ENCODE peak calls at places on chromosomes 6 and 20, in eight cellular contexts. L, H, V, E, Q, K, Z and D are unnamed samples.

GRCh38 chr6:124964084-124964763 is 2.0 kb downstream of the RNF217 start:
- DNase-seq in Q (no peak), K (peak), L (no peak), H (peak), Z (no peak), V (no peak), E (peak), D (no peak)

GRCh38 chr6:80382796-80383195 is 276.3 kb downstream of the BCKDHB start:
- DNase-seq in Q (no peak), K (no peak), V (no peak), H (no peak), L (no peak), E (no peak), Z (no peak), D (no peak)

GRCh38 chr6:148973809-148974208 is 227.0 kb downstream of the UST start:
- DNase-seq in K (no peak), Z (no peak), L (peak), Q (no peak), E (no peak), V (no peak), H (peak), D (no peak)

GRCh38 chr6:163338671-163339405 is 75.7 kb upstream of the QKI start:
- DNase-seq in E (no peak), Q (no peak), Z (no peak), L (peak), V (peak), H (peak), K (no peak), D (no peak)

GRCh38 chr6:130598021-130598989 is 228.9 kb upstream of the SMLR1 start:
- DNase-seq in V (no peak), H (peak), Q (no peak), K (no peak), Z (no peak), L (no peak), E (no peak), D (no peak)

GRCh38 chr6:134593887-134594286 is 276.0 kb upstream of the SGK1 start:
- DNase-seq in Z (no peak), L (no peak), E (no peak), Q (no peak), V (no peak), H (no peak), K (no peak), D (no peak)

GRCh38 chr6:5126214-5126613 is 41.1 kb downstream of the PPP1R3G start:
- DNase-seq in Z (no peak), V (no peak), Q (no peak), K (peak), E (no peak), H (peak), L (peak), D (no peak)

GRCh38 chr20:57723816-57724215 is 14.0 kb upstream of the PMEPA1 start:
- DNase-seq in H (no peak), E (no peak), Z (no peak), V (no peak), K (no peak), Q (no peak), L (no peak), D (no peak)

GRCh38 chr20:56872620-56873458 is 243.7 kb downstream of the TFAP2C start:
- DNase-seq in Z (no peak), E (no peak), V (no peak), H (no peak), Q (no peak), L (no peak), K (no peak), D (no peak)

GRCh38 chr20:4795394-4795793 is 73.7 kb downstream of the PRND start:
- DNase-seq in E (no peak), L (no peak), Z (no peak), Q (peak), H (peak), K (no peak), V (no peak), D (peak)

GRCh38 chr6:169926617-169927417 is 175.4 kb downstream of the ERMARD start:
- DNase-seq in Z (no peak), K (no peak), E (peak), H (no peak), L (no peak), Q (no peak), V (no peak), D (no peak)

GRCh38 chr6:87832025-87832825 is 130.2 kb upstream of the AKIRIN2 start:
- DNase-seq in Z (no peak), H (peak), K (no peak), L (no peak), V (no peak), E (no peak), Q (no peak), D (peak)

GRCh38 chr6:88492824-88493223 is 326.7 kb upstream of the CNR1 start:
- DNase-seq in L (peak), Z (no peak), E (no peak), K (no peak), V (no peak), H (peak), Q (no peak), D (no peak)

GRCh38 chr6:139764498-139764986 is 390.1 kb upstream of the CITED2 start:
- DNase-seq in Q (peak), E (no peak), V (peak), L (peak), K (no peak), H (peak), Z (no peak), D (peak)

GRCh38 chr6:18062733-18063132 is 59.7 kb downstream of the NHLRC1 start:
- DNase-seq in E (no peak), Z (no peak), L (no peak), H (no peak), Q (no peak), V (no peak), K (no peak), D (no peak)

GRCh38 chr6:168699631-168700315 is 258.8 kb downstream of the SMOC2 start:
- DNase-seq in Q (no peak), E (no peak), L (no peak), H (peak), K (peak), Z (peak), V (no peak), D (no peak)

GRCh38 chr6:33172307-33173227 is 19.7 kb downstream of the COL11A2 start:
- DNase-seq in Q (no peak), H (peak), K (no peak), Z (no peak), E (no peak), L (no peak), V (no peak), D (peak)

GRCh38 chr6:13725570-13725969 is 13.9 kb upstream of the RANBP9 start:
- DNase-seq in Z (no peak), Q (peak), E (no peak), K (no peak), L (no peak), V (no peak), H (no peak), D (no peak)

GRCh38 chr6:89500486-89501020 is 67.6 kb downstream of the ANKRD6 start:
- DNase-seq in Q (no peak), E (no peak), L (no peak), H (no peak), Z (no peak), V (no peak), K (no peak), D (no peak)

GRCh38 chr6:27694547-27694874 is 217.7 kb downstream of the OR2B2 start:
- DNase-seq in K (no peak), L (no peak), V (no peak), Z (no peak), E (no peak), Q (no peak), H (no peak), D (no peak)
- TF ChIP-seq CTCF in K (no peak), L (no peak), V (no peak), Z (no peak), E (no peak), Q (no peak), H (no peak), D (no peak)

GRCh38 chr6:119343573-119344146 is 5.9 kb downstream of the MAN1A1 start:
- DNase-seq in L (no peak), Z (no peak), V (no peak), Q (no peak), H (no peak), E (no peak), K (no peak), D (no peak)

GRCh38 chr6:119343167-119343566 is 6.4 kb downstream of the MAN1A1 start:
- DNase-seq in K (no peak), Z (no peak), L (no peak), Q (peak), V (no peak), E (no peak), H (peak), D (no peak)

GRCh38 chr6:119342430-119342829 is 7.1 kb downstream of the MAN1A1 start:
- DNase-seq in Z (no peak), E (no peak), K (no peak), H (no peak), Q (no peak), V (no peak), L (no peak), D (no peak)

GRCh38 chr6:119345114-119345513 is 4.4 kb downstream of the MAN1A1 start:
- DNase-seq in H (no peak), K (no peak), Z (no peak), V (no peak), E (no peak), Q (no peak), L (no peak), D (no peak)

DNA sequence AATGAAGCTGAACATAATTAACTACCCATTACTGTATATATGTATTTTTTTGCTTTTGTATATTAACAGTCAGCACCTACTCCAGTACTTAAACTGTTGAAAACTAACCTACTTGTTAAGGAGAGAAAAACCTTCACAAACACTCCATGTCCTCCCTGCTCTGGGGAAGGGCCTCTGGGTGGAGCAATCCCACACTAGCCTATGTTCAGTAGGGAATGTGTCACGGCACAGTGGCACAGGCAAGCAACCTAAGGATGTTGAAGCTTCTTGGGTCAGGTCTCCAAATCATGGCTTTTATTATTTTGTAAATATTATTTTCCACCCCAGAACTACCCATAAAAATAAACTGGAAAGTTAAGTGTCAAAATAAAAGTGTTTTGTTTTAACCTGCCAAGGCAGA is 5.3 kb downstream of the MAN1A1 start:
- DNase-seq in Z (no peak), K (no peak), V (no peak), H (peak), E (no peak), L (no peak), Q (no peak), D (no peak)
- TF ChIP-seq CTCF in Z (no peak), K (no peak), V (no peak), H (no peak), E (no peak), L (peak), Q (no peak), D (no peak)

DNA sequence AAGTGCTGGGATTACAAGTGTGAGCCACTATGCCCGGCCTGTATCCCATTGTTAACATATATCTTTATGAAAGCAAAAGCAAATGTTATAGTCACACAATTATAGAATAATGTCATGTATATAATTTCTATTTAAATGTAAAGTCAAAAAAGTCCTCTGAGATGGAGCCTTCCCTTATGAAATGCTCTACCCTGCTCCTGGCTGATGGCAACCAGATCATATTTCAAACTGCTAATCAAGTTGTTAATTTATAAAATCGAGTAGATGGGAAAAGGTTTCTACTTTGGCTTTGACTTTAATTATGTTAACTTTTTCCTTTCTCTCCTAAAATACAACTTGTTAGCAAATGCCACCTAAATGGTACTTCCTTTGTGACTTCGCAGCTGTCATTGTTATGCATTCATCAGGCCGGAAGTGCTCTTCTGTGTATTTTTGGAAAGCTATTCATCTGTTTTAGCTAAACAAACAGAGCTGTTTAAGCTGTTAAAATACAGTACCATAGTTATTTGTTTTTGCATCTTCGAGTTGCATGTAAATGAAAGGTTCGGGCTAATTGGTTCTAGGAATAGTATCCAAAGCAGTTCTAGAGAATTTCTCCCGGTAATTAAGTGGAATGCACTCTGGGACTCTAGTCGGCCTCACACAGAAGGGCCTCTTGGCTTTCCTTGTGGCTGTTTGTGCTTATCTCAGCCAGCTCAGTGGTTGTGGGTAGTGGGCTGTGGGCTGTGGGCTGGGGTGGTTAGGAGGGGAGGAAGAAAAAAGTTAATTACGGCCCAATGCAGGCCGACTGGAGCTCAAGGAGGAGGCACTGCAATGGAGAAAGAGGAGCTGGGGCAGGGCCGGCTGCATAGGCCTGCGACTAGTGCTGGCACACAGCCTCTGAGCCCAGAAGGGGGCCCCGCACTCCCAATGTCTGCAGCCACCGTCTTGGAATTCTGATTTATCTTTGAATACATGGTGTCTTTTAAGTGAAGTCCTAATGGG is 34.8 kb downstream of the SLC35D3 start:
- DNase-seq in V (no peak), H (no peak), L (peak), K (no peak), Q (no peak), Z (no peak), E (no peak), D (no peak)
- TF ChIP-seq CTCF in V (no peak), H (no peak), L (no peak), K (no peak), Q (no peak), Z (no peak), E (no peak), D (no peak)

GRCh38 chr6:55293116-55293515 is 34.2 kb upstream of the GFRAL start:
- DNase-seq in K (no peak), H (peak), E (no peak), L (peak), V (no peak), Q (no peak), Z (no peak), D (no peak)
- TF ChIP-seq CTCF in K (no peak), H (peak), E (no peak), L (peak), V (no peak), Q (no peak), Z (no peak), D (no peak)

GRCh38 chr6:27038498-27038897 is 209.0 kb upstream of the PRSS16 start:
- DNase-seq in Z (no peak), V (no peak), K (no peak), E (no peak), H (no peak), Q (no peak), L (no peak), D (no peak)

GRCh38 chr6:27043244-27043643 is 204.3 kb upstream of the PRSS16 start:
- DNase-seq in V (no peak), L (no peak), H (no peak), Z (no peak), K (no peak), E (no peak), Q (no peak), D (no peak)

GRCh38 chr6:27040244-27041042 is 207.1 kb upstream of the PRSS16 start:
- DNase-seq in V (no peak), Z (no peak), E (no peak), H (no peak), Q (no peak), L (no peak), K (no peak), D (no peak)
- TF ChIP-seq CTCF in V (no peak), Z (no peak), E (no peak), H (no peak), Q (no peak), L (no peak), K (no peak), D (no peak)

DNA sequence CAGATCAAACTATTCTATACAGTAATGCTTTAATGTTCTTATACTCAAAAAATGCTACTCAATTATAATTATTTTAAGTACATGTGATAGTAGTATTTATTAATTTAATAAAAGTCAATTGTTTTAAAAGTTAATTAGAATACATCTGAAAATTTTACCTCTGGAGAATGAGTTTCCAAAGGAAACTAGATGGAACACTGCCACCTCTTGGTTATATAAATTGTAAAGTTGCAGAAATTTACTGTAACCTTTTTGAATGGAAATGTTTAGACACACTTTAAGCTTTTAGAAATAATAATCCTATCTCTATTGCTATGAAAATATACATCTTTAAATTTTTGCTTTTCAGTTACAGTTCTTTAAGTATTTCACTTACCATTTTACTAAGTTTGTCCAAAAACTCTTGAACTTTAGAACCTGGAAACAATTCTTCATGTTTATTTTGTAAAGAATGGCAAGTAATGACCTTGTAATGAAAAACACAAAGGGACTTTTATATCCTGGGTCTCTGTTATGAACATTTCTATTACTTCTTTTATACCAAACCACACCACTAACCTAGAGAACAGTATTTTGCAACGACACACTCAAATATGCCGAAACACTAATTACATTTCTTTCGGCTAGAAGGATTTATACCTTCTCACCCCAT is 10.9 kb upstream of the BMP5 start:
- DNase-seq in Z (no peak), H (peak), L (peak), E (no peak), K (no peak), Q (no peak), V (no peak), D (no peak)
- TF ChIP-seq CTCF in Z (no peak), H (peak), L (peak), E (no peak), K (no peak), Q (no peak), V (no peak), D (no peak)

GRCh38 chr20:51313275-51313898 is 229.1 kb downstream of the NFATC2 start:
- DNase-seq in H (peak), E (no peak), Z (no peak), V (no peak), L (no peak), Q (no peak), K (no peak), D (no peak)
- TF ChIP-seq CTCF in H (no peak), E (no peak), Z (no peak), V (no peak), L (no peak), Q (no peak), K (no peak), D (no peak)

GRCh38 chr6:132400641-132401119 is 595 bp downstream of the MOXD1 start:
- DNase-seq in Q (no peak), E (no peak), V (no peak), Z (no peak), H (peak), K (no peak), L (peak), D (no peak)

GRCh38 chr6:132404330-132404729 is 3.1 kb upstream of the MOXD1 start:
- DNase-seq in H (no peak), Q (no peak), Z (no peak), L (no peak), E (no peak), V (no peak), K (no peak), D (no peak)

GRCh38 chr6:132401941-132402275 is 633 bp upstream of the MOXD1 start:
- DNase-seq in L (no peak), E (no peak), V (no peak), Z (no peak), Q (no peak), K (no peak), H (no peak), D (no peak)

GRCh38 chr6:132399376-132400074 is 1.8 kb downstream of the MOXD1 start:
- DNase-seq in Q (no peak), K (no peak), Z (no peak), H (peak), V (no peak), L (no peak), E (no peak), D (no peak)

GRCh38 chr6:132401120-132401940 is at the start of gene MOXD1:
- DNase-seq in H (peak), Q (no peak), V (peak), Z (peak), L (peak), K (no peak), E (peak), D (peak)
- TF ChIP-seq CTCF in H (no peak), Q (no peak), V (no peak), Z (no peak), L (no peak), K (no peak), E (no peak), D (no peak)

DNA sequence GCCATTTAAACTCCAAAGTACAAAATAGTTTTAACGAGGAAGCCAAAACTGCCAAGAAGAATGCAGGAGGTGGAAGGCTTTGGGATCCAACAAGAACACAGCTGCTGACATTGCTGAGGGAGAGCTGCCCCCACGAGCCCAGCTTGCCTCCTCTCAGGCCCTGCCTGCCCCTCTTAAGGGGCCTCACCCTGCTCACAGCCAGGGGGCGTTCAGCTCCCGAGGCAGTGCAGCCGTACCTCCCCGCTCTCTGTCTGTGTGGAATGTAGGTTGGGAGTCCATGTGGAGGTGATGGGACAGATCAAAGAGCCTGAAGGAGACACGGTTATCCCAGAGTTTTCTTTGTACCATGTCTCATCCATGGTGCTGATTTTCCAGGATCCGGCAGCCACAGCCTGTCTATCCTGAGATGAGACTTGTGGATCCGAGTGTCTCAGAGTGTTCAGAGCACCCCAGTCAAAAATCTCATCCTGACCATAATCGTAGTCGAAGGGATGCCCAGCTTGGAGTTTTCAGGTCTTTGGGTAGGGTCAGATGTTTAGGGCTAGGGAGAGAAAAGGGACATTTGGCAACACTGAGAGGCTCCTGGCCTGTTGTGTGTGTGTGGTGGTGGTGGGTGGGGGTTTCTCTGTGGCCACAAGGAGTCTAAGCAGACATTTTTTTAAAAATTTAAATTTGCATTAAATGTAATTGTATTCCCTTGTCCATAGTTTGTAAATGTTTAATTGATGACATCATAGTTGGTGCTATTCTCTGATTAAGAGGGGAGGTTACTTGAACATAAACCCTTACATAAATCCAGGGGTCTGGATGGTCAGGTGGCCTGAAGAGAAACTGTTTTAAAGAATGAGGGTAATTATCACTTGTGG is 111.4 kb upstream of the CLDN20 start:
- DNase-seq in K (peak), E (no peak), H (no peak), V (no peak), L (no peak), Z (no peak), Q (no peak), D (no peak)
- TF ChIP-seq CTCF in K (no peak), E (no peak), H (peak), V (no peak), L (peak), Z (no peak), Q (no peak), D (no peak)